ENCODE peak calls at places on chromosomes 12 and 14, in ten cellular contexts. V is WERI-Rb-1, P is adrenal gland, B is psoas muscle, E is tibial artery, D is dorsolateral prefrontal cortex, S is H9, R is AG04450, K is endodermal cell, J is cardiac muscle cell. T is an unnamed sample.

GRCh38 chr12:130966443-130967030 is 12.8 kb downstream of the ADGRD1 start:
- DNase-seq in J (no peak), P (no peak), B (no peak), R (no peak), S (no peak), D (no peak), E (peak), K (no peak), V (no peak), T (no peak)

GRCh38 chr12:95881331-95881955 is 22.7 kb downstream of the SNRPF start:
- DNase-seq in R (peak), V (no peak), S (no peak), D (no peak), B (no peak), K (no peak), J (peak), P (no peak), E (no peak), T (no peak)

GRCh38 chr14:105411017-105411941 is 8.3 kb upstream of the MTA1 start:
- DNase-seq in B (peak), S (peak), V (peak), J (peak), R (no peak), K (peak), E (no peak), P (peak), D (no peak), T (peak)

GRCh38 chr12:27652174-27652763 is 44.0 kb upstream of the REP15 start:
- DNase-seq in J (peak), R (peak), K (peak), D (no peak), B (no peak), V (peak), P (peak), S (peak), E (peak), T (peak)

GRCh38 chr12:68951652-68952051 is 18.7 kb upstream of the CPM start:
- DNase-seq in B (no peak), V (no peak), J (peak), P (peak), R (no peak), S (no peak), K (no peak), D (no peak), E (peak), T (peak)

GRCh38 chr12:52637299-52637698 is 14.7 kb downstream of the KRT2 start:
- DNase-seq in E (no peak), J (no peak), V (no peak), S (peak), D (no peak), P (no peak), R (no peak), K (peak), B (no peak), T (no peak)

GRCh38 chr14:36515896-36516718 is 3.9 kb downstream of the NKX2-1 start:
- DNase-seq in E (no peak), R (no peak), K (no peak), V (no peak), J (no peak), B (no peak), P (no peak), D (no peak), S (no peak), T (no peak)

GRCh38 chr12:123436017-123436964 is at the start of gene RILPL2:
- DNase-seq in J (peak), V (peak), B (peak), E (peak), D (peak), S (peak), P (peak), R (no peak), K (peak), T (peak)

GRCh38 chr14:98955741-98956070 is 316.3 kb downstream of the BCL11B start:
- DNase-seq in B (no peak), R (no peak), J (no peak), E (no peak), K (peak), D (no peak), S (peak), P (no peak), V (no peak), T (no peak)

GRCh38 chr12:123264642-123265041 is 7.0 kb downstream of the CDK2AP1 start:
- DNase-seq in S (peak), R (no peak), E (no peak), D (no peak), V (peak), P (no peak), J (no peak), K (peak), B (no peak), T (no peak)

GRCh38 chr12:87870061-87870460 is 159.1 kb downstream of the C12orf50 start:
- DNase-seq in J (no peak), K (no peak), V (no peak), D (no peak), R (no peak), S (no peak), P (no peak), E (no peak), B (no peak), T (no peak)

GRCh38 chr14:67738740-67739504 is 37.2 kb downstream of the RDH12 start:
- DNase-seq in E (peak), R (peak), D (no peak), B (peak), S (no peak), V (no peak), P (peak), K (no peak), J (peak), T (peak)

GRCh38 chr12:58310368-58310767 is 369.0 kb downstream of the ATP23 start:
- DNase-seq in P (no peak), E (no peak), R (peak), J (peak), D (no peak), V (no peak), S (no peak), K (no peak), B (no peak), T (peak)

GRCh38 chr12:98154850-98155249 is 360.5 kb upstream of the TMPO start:
- DNase-seq in J (peak), D (no peak), P (peak), S (peak), E (no peak), R (no peak), K (peak), B (no peak), V (peak), T (peak)

GRCh38 chr14:76773188-76773885 is 12.1 kb downstream of the VASH1 start:
- DNase-seq in S (peak), K (peak), R (peak), E (peak), B (peak), V (no peak), J (peak), P (peak), D (no peak), T (peak)

GRCh38 chr14:37890095-37890494 is 294.7 kb downstream of the TTC6 start:
- DNase-seq in D (no peak), E (no peak), R (no peak), B (no peak), J (no peak), K (no peak), V (no peak), P (no peak), S (no peak), T (no peak)

GRCh38 chr12:115351513-115352077 is 667.6 kb upstream of the TBX3 start:
- DNase-seq in E (no peak), P (no peak), B (no peak), J (peak), V (no peak), K (no peak), S (no peak), D (no peak), R (no peak), T (no peak)

GRCh38 chr12:123533672-123534643 is at the start of gene RILPL1:
- DNase-seq in E (peak), J (peak), D (peak), B (peak), V (peak), P (peak), K (peak), S (peak), R (no peak), T (peak)

GRCh38 chr12:3229577-3229976 is 152.4 kb downstream of the TSPAN9 start:
- DNase-seq in K (no peak), D (no peak), B (no peak), S (no peak), P (no peak), E (no peak), R (no peak), J (no peak), V (no peak), T (no peak)

GRCh38 chr14:36317650-36318049 is 2.8 kb downstream of the MBIP start:
- DNase-seq in P (no peak), R (no peak), D (no peak), S (no peak), E (no peak), J (no peak), K (no peak), V (no peak), B (no peak), T (no peak)

GRCh38 chr14:100733152-100733850 is 6.6 kb downstream of the DLK1 start:
- DNase-seq in B (no peak), K (no peak), D (no peak), S (no peak), R (no peak), V (no peak), E (no peak), P (peak), J (no peak), T (no peak)

GRCh38 chr14:91125271-91125661 is 11.4 kb downstream of the DGLUCY start:
- DNase-seq in B (no peak), S (no peak), V (no peak), R (no peak), K (no peak), E (no peak), J (no peak), D (no peak), P (no peak), T (no peak)

GRCh38 chr12:109875572-109876131 is 4.7 kb downstream of the GLTP start:
- DNase-seq in E (no peak), J (no peak), S (no peak), V (no peak), K (no peak), D (no peak), P (no peak), R (no peak), B (no peak), T (peak)

GRCh38 chr12:47903151-47903611 is 1.6 kb downstream of the VDR start:
- DNase-seq in V (no peak), K (peak), J (peak), B (no peak), S (no peak), E (peak), D (no peak), P (peak), R (peak), T (peak)

GRCh38 chr14:54211562-54212308 is 185.1 kb upstream of the CDKN3 start:
- DNase-seq in P (no peak), J (peak), K (no peak), S (no peak), R (no peak), B (no peak), E (no peak), D (no peak), V (no peak), T (no peak)

GRCh38 chr14:60204104-60204842 is 39.1 kb upstream of the DHRS7 start:
- DNase-seq in S (no peak), B (no peak), D (no peak), P (no peak), V (no peak), R (no peak), J (no peak), E (no peak), K (no peak), T (no peak)

GRCh38 chr12:59742831-59743230 is 147.0 kb downstream of the SLC16A7 start:
- DNase-seq in B (no peak), R (no peak), S (no peak), P (no peak), D (no peak), V (no peak), K (no peak), E (no peak), J (peak), T (no peak)

GRCh38 chr12:37666069-37666781 is 650.3 kb upstream of the ALG10B start:
- DNase-seq in D (no peak), E (no peak), K (no peak), J (no peak), V (no peak), S (no peak), B (no peak), R (no peak), P (no peak), T (no peak)

GRCh38 chr14:68384335-68384734 is 408.5 kb downstream of the ZFP36L1 start:
- DNase-seq in B (no peak), J (peak), D (no peak), R (no peak), E (peak), S (no peak), K (no peak), P (peak), V (no peak), T (peak)

GRCh38 chr12:52147367-52147972 is 44.3 kb downstream of the KRT80 start:
- DNase-seq in S (peak), K (peak), V (no peak), E (peak), D (no peak), J (peak), B (peak), P (peak), R (peak), T (peak)

GRCh38 chr12:54378791-54379400 is 5.6 kb downstream of the ZNF385A start:
- DNase-seq in S (peak), R (no peak), K (peak), D (no peak), E (no peak), V (peak), P (no peak), J (peak), B (peak), T (peak)

GRCh38 chr12:108722463-108722862 is 8.9 kb downstream of the CORO1C start:
- DNase-seq in K (no peak), D (no peak), E (no peak), J (no peak), B (no peak), S (no peak), P (no peak), V (no peak), R (no peak), T (no peak)

GRCh38 chr14:72559227-72559626 is 334.7 kb downstream of the DPF3 start:
- DNase-seq in E (no peak), J (no peak), V (no peak), K (peak), D (no peak), P (no peak), R (no peak), S (no peak), B (no peak), T (no peak)

GRCh38 chr12:50079771-50080170 is 5.4 kb upstream of the SMARCD1 start:
- DNase-seq in D (no peak), K (no peak), B (no peak), E (no peak), P (no peak), R (no peak), J (no peak), V (no peak), S (no peak), T (no peak)

GRCh38 chr14:52888839-52889838 is 61.7 kb downstream of the FERMT2 start:
- DNase-seq in E (no peak), V (peak), R (no peak), B (no peak), S (no peak), K (no peak), P (no peak), D (no peak), J (no peak), T (no peak)

GRCh38 chr12:120580787-120581723 is at the start of gene POP5:
- DNase-seq in R (peak), V (peak), P (peak), D (peak), K (peak), E (peak), J (peak), B (peak), S (peak), T (peak)
- H3K27ac ChIP-seq in R (peak), V (peak), P (peak), D (peak), K (no peak), E (peak), J (peak), B (peak), S (no peak), T (peak)

DNA sequence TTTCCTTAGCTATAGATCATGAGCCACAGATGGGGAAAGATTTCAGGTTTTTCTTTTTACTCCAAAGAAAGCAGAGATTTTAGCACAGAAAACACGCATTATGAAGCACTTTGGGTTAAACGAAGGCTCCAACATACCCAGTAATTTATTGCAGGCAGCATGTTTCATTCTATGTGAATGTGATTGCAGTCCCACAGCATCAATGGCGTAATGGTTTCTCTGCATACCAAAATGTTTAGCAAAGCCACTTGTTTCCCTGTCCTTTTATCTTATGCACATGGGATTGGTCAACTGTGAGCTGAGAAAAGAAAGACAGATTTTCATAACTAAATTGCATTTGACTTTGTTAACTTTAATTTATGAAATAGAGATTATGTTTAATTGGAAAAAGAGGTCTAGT is 124.7 kb upstream of the E2F7 start:
- DNase-seq in B (no peak), V (no peak), P (no peak), S (no peak), J (peak), D (no peak), E (no peak), K (no peak), R (peak), T (no peak)
- H3K27ac ChIP-seq in B (no peak), V (no peak), P (no peak), S (no peak), J (no peak), D (no peak), E (no peak), K (no peak), R (no peak), T (peak)

DNA sequence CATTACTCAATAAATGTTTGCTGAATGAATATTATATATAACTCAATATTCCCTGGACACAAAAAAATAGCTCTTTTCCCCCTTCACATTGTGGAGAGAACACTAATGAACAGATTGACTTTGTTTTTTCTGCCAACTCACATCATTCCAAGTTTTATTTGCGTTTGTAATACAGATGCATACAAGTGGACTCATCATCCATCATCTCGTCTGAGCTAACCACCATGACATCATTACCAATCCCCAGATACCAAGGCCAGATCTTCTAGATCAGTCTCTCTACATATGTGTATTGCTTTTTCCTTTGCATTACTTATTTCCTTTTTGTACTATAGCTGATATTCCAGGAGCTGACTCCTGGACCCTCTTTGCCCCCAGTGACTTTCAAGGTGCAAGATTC is 193.0 kb upstream of the EEA1 start:
- DNase-seq in S (no peak), V (no peak), K (no peak), J (peak), R (no peak), B (no peak), P (no peak), D (no peak), E (no peak), T (no peak)
- H3K27ac ChIP-seq in S (no peak), V (no peak), K (no peak), J (peak), R (no peak), B (no peak), P (peak), D (no peak), E (no peak), T (peak)

GRCh38 chr12:57139796-57140649 is 7.4 kb downstream of the LRP1-AS start:
- DNase-seq in K (no peak), B (no peak), P (no peak), D (no peak), J (peak), R (no peak), S (no peak), V (no peak), E (peak), T (no peak)
- H3K27ac ChIP-seq in K (no peak), B (no peak), P (no peak), D (no peak), J (no peak), R (no peak), S (no peak), V (no peak), E (peak), T (no peak)